ENCODE peak calls at places on chromosomes 13 and 19, in seven cellular contexts. J is mesenchymal stem cell, A is IMR-90, X is mesendoderm, U is trophoblast cell, H is H1, T is neuronal stem cell. I is an unnamed sample.

GRCh38 chr19:49672131-49672919 is 4.7 kb upstream of the PRMT1 start:
- DNase-seq in J (peak), A (peak), X (peak), U (peak), H (peak), T (no peak), I (peak)

GRCh38 chr13:46165485-46166220 is 16.3 kb downstream of the LCP1 start:
- DNase-seq in J (no peak), A (no peak), X (no peak), U (no peak), H (no peak), T (no peak), I (no peak)

GRCh38 chr13:110444226-110444653 is 117.3 kb downstream of the RAB20 start:
- DNase-seq in J (peak), A (peak), X (no peak), U (peak), H (no peak), T (no peak), I (no peak)

GRCh38 chr13:74977498-74977897 is 504.5 kb downstream of the TBC1D4 start:
- DNase-seq in J (no peak), A (no peak), X (no peak), U (no peak), H (no peak), T (no peak), I (no peak)

GRCh38 chr13:48318014-48318713 is 14.6 kb downstream of the RB1 start:
- DNase-seq in J (no peak), A (no peak), X (no peak), U (peak), H (no peak), T (no peak), I (no peak)

GRCh38 chr13:42807866-42808265 is 26.5 kb downstream of the FAM216B start:
- DNase-seq in J (peak), A (peak), X (no peak), U (no peak), H (no peak), T (no peak), I (no peak)

GRCh38 chr13:28659611-28659970 is 661 bp downstream of the POMP start:
- DNase-seq in J (peak), A (peak), X (no peak), U (peak), H (no peak), T (no peak), I (no peak)

GRCh38 chr19:3969435-3970312 is 1.2 kb downstream of the DAPK3 start:
- DNase-seq in J (peak), A (peak), X (peak), U (peak), H (no peak), T (peak), I (peak)

GRCh38 chr19:8355631-8356402 is 8.1 kb upstream of the ANGPTL4 start:
- DNase-seq in J (peak), A (peak), X (no peak), U (peak), H (no peak), T (no peak), I (no peak)

GRCh38 chr13:45238945-45239795 is 38.3 kb upstream of the KCTD4 start:
- DNase-seq in J (no peak), A (peak), X (no peak), U (peak), H (no peak), T (no peak), I (no peak)

GRCh38 chr13:111278711-111279110 is 41.7 kb upstream of the TEX29 start:
- DNase-seq in J (no peak), A (no peak), X (no peak), U (no peak), H (no peak), T (no peak), I (no peak)

GRCh38 chr19:2837430-2837829 is 3.8 kb upstream of the ZNF555 start:
- DNase-seq in J (no peak), A (no peak), X (no peak), U (no peak), H (no peak), T (no peak), I (no peak)

GRCh38 chr13:90430127-90430526 is 917.4 kb upstream of the MIR17HG start:
- DNase-seq in J (no peak), A (no peak), X (no peak), U (no peak), H (no peak), T (no peak), I (no peak)

GRCh38 chr19:2223959-2224358 is 12.2 kb downstream of the PLEKHJ1 start:
- DNase-seq in J (no peak), A (no peak), X (no peak), U (no peak), H (no peak), T (no peak), I (no peak)

GRCh38 chr19:16969127-16969526 is 57.5 kb downstream of the CPAMD8 start:
- DNase-seq in J (no peak), A (no peak), X (peak), U (peak), H (no peak), T (no peak), I (no peak)

GRCh38 chr13:85261757-85262346 is 537.4 kb downstream of the SLITRK6 start:
- DNase-seq in J (peak), A (peak), X (no peak), U (no peak), H (no peak), T (no peak), I (no peak)

GRCh38 chr13:75996582-75996981 is 360.5 kb downstream of the LMO7 start:
- DNase-seq in J (no peak), A (no peak), X (no peak), U (no peak), H (no peak), T (no peak), I (no peak)

GRCh38 chr13:24145231-24145630 is 15.3 kb upstream of the SPATA13 start:
- DNase-seq in J (no peak), A (no peak), X (no peak), U (peak), H (no peak), T (no peak), I (no peak)

GRCh38 chr19:12723383-12723642 is 419 bp downstream of the TNPO2 start:
- DNase-seq in J (no peak), A (peak), X (no peak), U (no peak), H (no peak), T (no peak), I (no peak)

GRCh38 chr19:55068803-55069136 is 5.8 kb upstream of the RDH13 start:
- DNase-seq in J (no peak), A (no peak), X (no peak), U (no peak), H (no peak), T (no peak), I (no peak)

GRCh38 chr13:38763446-38764381 is 76.8 kb downstream of the FREM2 start:
- DNase-seq in J (peak), A (peak), X (peak), U (peak), H (peak), T (peak), I (peak)

GRCh38 chr19:46813570-46814358 is 25.4 kb upstream of the SLC1A5 start:
- DNase-seq in J (peak), A (peak), X (no peak), U (no peak), H (no peak), T (no peak), I (no peak)

GRCh38 chr13:111902726-111903125 is 164.2 kb upstream of the SOX1 start:
- DNase-seq in J (no peak), A (no peak), X (no peak), U (no peak), H (no peak), T (no peak), I (peak)

GRCh38 chr19:10812902-10813404 is 23.1 kb downstream of the TMED1 start:
- DNase-seq in J (peak), A (peak), X (peak), U (peak), H (no peak), T (no peak), I (no peak)

GRCh38 chr13:35712907-35713685 is 236.6 kb upstream of the MAB21L1 start:
- DNase-seq in J (peak), A (peak), X (peak), U (peak), H (no peak), T (no peak), I (no peak)

GRCh38 chr19:18521692-18522123 is at the start of gene ELL:
- DNase-seq in J (no peak), A (no peak), X (no peak), U (no peak), H (no peak), T (no peak), I (no peak)

GRCh38 chr13:30466841-30467252 is 1.1 kb upstream of the HMGB1 start:
- DNase-seq in J (peak), A (peak), X (peak), U (no peak), H (no peak), T (no peak), I (no peak)

GRCh38 chr19:12872941-12873890 is 8.0 kb downstream of the DNASE2 start:
- DNase-seq in J (peak), A (peak), X (peak), U (peak), H (no peak), T (no peak), I (peak)

GRCh38 chr19:30228113-30228725 is 144.0 kb upstream of the ZNF536 start:
- DNase-seq in J (peak), A (no peak), X (peak), U (no peak), H (no peak), T (no peak), I (no peak)

GRCh38 chr13:63942372-63942771 is 2526.7 kb upstream of the PCDH20 start:
- DNase-seq in J (peak), A (peak), X (no peak), U (no peak), H (no peak), T (no peak), I (no peak)

GRCh38 chr13:76148926-76149325 is 512.8 kb downstream of the LMO7 start:
- DNase-seq in J (peak), A (peak), X (peak), U (no peak), H (no peak), T (no peak), I (no peak)

GRCh38 chr13:114067886-114068722 is 64.3 kb downstream of the RASA3 start:
- DNase-seq in J (no peak), A (no peak), X (no peak), U (peak), H (no peak), T (no peak), I (no peak)

GRCh38 chr19:6564393-6564792 is 26.6 kb downstream of the CD70 start:
- DNase-seq in J (no peak), A (no peak), X (peak), U (peak), H (no peak), T (no peak), I (no peak)

GRCh38 chr13:95833126-95833525 is 156.2 kb downstream of the DNAJC3 start:
- DNase-seq in J (no peak), A (no peak), X (no peak), U (no peak), H (no peak), T (no peak), I (no peak)

GRCh38 chr13:95833713-95834112 is 156.8 kb downstream of the DNAJC3 start:
- DNase-seq in J (peak), A (peak), X (peak), U (no peak), H (no peak), T (no peak), I (no peak)

GRCh38 chr13:95834134-95834765 is 157.3 kb downstream of the DNAJC3 start:
- DNase-seq in J (peak), A (peak), X (peak), U (peak), H (peak), T (peak), I (peak)
- H3K23ac ChIP-seq in J (no peak), A (no peak), X (no peak), U (no peak), H (no peak), T (no peak), I (no peak)

GRCh38 chr13:101612736-101613135 is 160.3 kb downstream of the ITGBL1 start:
- DNase-seq in J (no peak), A (no peak), X (peak), U (no peak), H (no peak), T (no peak), I (no peak)

GRCh38 chr13:101614491-101614890 is 162.0 kb downstream of the ITGBL1 start:
- DNase-seq in J (no peak), A (no peak), X (no peak), U (no peak), H (no peak), T (no peak), I (no peak)

DNA sequence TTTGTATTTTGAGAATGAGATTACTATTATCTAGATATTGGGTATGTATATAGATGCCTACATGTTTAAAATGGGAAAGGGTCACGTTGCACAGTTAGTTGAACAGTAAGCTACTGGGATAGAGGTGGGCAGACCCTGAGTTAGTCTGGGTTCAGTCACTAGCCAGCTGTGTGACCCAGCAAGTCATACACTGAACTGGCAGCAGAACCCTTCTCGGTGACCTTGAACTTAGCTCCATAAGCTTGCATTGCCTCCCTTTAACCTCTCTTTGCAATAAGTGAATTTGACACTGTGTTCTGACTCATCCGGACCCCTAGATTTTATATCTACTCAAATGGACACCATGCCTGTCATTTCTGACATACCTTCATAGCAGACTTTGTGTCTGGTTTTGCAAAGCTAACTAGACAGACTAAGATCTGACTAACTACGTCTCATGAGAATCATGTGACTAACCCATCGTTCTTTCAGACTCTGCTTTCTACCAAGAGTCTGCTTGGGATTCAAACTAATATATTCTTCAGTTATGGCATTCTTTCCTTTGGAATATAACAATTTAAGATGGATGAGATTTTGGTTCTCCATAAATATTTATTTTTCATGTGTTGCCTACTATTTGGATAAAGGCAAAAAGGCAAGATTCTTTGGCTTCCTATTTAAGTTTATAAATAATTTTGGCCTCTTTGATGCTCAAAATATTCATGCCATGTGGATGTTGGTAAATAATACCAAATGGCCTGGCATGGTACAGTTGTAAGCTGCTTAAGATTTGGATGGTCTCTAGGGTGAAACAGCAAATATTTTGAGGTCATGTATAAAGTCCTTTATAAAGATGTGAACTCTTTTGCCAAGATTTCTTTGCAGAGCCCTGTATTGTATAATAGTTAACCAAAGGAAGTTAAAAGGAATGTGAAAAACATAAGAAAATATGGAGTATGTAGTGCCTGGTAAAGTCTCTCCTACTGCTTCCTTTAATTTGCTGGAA is 159.3 kb downstream of the ITGBL1 start:
- DNase-seq in J (no peak), A (peak), X (no peak), U (no peak), H (no peak), T (no peak), I (no peak)
- H3K23ac ChIP-seq in J (no peak), A (no peak), X (no peak), U (no peak), H (no peak), T (no peak), I (no peak)

GRCh38 chr19:21128901-21129698 is 12.7 kb upstream of the ZNF431 start:
- DNase-seq in J (no peak), A (no peak), X (no peak), U (peak), H (no peak), T (no peak), I (no peak)
- H3K23ac ChIP-seq in J (no peak), A (no peak), X (no peak), U (no peak), H (no peak), T (no peak), I (no peak)

DNA sequence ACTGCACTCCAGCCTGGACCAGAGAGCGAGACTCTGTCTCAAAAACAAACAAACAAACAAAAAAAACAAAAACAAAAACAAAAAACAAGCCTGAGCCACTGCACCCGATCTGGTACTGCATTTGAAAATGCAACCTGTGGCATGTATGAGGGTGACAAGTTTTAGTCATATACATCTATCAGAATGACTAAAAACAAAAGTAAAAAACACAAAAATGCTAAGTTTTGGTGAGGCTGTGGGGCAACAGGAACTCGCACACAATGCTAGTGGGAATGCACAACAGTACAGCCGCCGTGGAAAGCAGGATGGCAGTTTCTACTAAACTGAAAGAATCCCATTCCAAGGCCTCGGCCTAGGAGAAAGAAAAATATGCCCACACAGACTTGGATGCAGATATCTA is 7.8 kb downstream of the EBPL start:
- DNase-seq in J (no peak), A (no peak), X (no peak), U (no peak), H (no peak), T (no peak), I (no peak)
- H3K23ac ChIP-seq in J (no peak), A (no peak), X (no peak), U (no peak), H (no peak), T (no peak), I (no peak)

DNA sequence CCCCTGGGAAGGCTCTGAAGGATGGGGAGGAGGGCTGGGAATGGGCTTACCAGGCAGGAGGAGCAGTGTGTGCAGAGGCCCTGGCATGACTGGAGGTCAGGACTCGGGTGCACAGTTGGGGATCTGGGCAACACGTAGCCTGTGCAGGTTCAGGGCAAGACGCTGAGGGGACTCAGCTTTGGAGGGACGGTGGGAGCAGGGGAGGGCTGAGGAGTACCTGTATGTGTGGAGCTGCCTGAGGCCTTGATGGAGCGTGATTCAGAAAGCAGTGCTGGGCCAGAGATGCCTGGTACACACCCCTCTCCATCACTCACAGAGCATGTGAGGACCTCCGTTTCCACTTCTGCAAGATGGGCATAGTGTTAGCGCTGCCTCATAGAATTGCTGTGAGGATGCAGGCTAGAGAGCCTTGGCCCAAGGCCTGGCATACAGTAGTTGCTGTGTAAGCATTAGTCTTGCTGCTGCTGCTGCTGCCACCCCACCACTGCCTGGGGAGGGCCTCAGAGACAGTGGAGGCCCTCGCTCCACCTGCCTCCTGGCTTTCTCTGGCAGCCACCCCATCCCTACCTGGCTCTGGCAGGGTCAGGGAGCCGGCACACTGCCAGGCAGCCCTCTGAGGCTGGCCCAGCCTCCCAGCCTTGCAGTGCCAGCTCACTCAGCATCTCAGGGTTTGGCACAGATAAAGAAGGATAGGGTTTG is 2.4 kb downstream of the PAK4 start:
- DNase-seq in J (no peak), A (no peak), X (no peak), U (no peak), H (no peak), T (no peak), I (no peak)
- H3K23ac ChIP-seq in J (no peak), A (peak), X (peak), U (no peak), H (no peak), T (peak), I (no peak)

I was measured in H9.